ENCODE peak calls at places on chromosomes 2 and 18, in nine cellular contexts. Y is AG10803, W is testis, X is fibroblast of lung, F is IMR-90, V is AG09309, O is tibial artery, B is psoas muscle, G is Peyer's patch. A is an unnamed sample.

GRCh38 chr2:234098675-234099195 is 48.2 kb downstream of the SPP2 start:
- DNase-seq in Y (no peak), W (no peak), X (no peak), F (no peak), V (no peak), O (no peak), B (no peak), G (no peak), A (no peak)

GRCh38 chr2:181959508-181959907 is 26.1 kb upstream of the PPP1R1C start:
- DNase-seq in Y (no peak), W (no peak), X (no peak), F (peak), V (no peak), O (no peak), B (no peak), G (no peak), A (no peak)

GRCh38 chr2:28952806-28953190 is 28.3 kb upstream of the TOGARAM2 start:
- DNase-seq in Y (no peak), W (peak), X (no peak), F (no peak), V (no peak), O (no peak), B (no peak), G (no peak), A (no peak)

GRCh38 chr2:68506170-68506569 is 38.8 kb downstream of the APLF start:
- DNase-seq in Y (no peak), W (no peak), X (no peak), F (no peak), V (no peak), O (no peak), B (no peak), G (no peak), A (no peak)

GRCh38 chr2:78439122-78439521 is 586.4 kb upstream of the REG3G start:
- DNase-seq in Y (no peak), W (no peak), X (no peak), F (no peak), V (no peak), O (no peak), B (no peak), G (no peak), A (no peak)

GRCh38 chr2:174263989-174264388 is 15.7 kb upstream of the OLA1 start:
- DNase-seq in Y (peak), W (no peak), X (peak), F (peak), V (peak), O (no peak), B (no peak), G (no peak), A (no peak)

GRCh38 chr2:27889774-27890145 is 427 bp downstream of the RBKS start:
- DNase-seq in Y (no peak), W (peak), X (no peak), F (no peak), V (no peak), O (peak), B (no peak), G (no peak), A (no peak)

GRCh38 chr18:13455960-13456471 is 237.5 kb downstream of the LDLRAD4 start:
- DNase-seq in Y (no peak), W (no peak), X (no peak), F (no peak), V (no peak), O (peak), B (no peak), G (no peak), A (no peak)

GRCh38 chr2:104599802-104600510 is 254.0 kb upstream of the POU3F3 start:
- DNase-seq in Y (peak), W (no peak), X (no peak), F (no peak), V (no peak), O (no peak), B (no peak), G (no peak), A (peak)

GRCh38 chr2:152664725-152665124 is 52.5 kb downstream of the PRPF40A start:
- DNase-seq in Y (no peak), W (no peak), X (no peak), F (no peak), V (no peak), O (no peak), B (no peak), G (no peak), A (no peak)

GRCh38 chr2:200422532-200423262 is 87.2 kb downstream of the KCTD18 start:
- DNase-seq in Y (no peak), W (no peak), X (no peak), F (no peak), V (no peak), O (no peak), B (no peak), G (no peak), A (no peak)

GRCh38 chr2:71129891-71130324 is at the start of gene MCEE:
- DNase-seq in Y (peak), W (peak), X (peak), F (peak), V (peak), O (peak), B (peak), G (peak), A (peak)

DNA sequence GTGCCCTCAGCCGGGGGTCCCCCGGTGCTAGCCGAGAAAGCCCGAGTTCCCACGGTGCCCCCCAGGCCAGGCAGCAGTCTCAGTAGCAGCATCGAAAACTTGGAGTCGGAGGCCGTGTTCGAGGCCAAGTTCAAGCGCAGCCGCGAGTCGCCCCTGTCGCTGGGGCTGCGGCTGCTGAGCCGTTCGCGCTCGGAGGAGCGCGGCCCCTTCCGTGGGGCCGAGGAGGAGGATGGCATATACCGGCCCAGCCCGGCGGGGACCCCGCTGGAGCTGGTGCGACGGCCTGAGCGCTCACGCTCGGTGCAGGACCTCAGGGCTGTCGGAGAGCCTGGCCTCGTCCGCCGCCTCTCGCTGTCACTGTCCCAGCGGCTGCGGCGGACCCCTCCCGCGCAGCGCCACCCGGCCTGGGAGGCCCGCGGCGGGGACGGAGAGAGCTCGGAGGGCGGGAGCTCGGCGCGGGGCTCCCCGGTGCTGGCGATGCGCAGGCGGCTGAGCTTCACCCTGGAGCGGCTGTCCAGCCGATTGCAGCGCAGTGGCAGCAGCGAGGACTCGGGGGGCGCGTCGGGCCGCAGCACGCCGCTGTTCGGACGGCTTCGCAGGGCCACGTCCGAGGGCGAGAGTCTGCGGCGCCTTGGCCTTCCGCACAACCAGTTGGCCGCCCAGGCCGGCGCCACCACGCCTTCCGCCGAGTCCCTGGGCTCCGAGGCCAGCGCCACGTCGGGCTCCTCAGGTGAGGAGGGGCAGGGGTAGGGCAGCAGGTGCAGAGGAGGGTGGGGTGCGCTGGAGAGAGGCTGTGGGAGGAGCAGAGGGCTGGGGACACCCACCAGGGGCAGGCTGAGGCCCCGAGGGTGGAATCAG is 14.1 kb upstream of the GMPPA start:
- DNase-seq in Y (no peak), W (no peak), X (no peak), F (no peak), V (no peak), O (no peak), B (no peak), G (no peak), A (no peak)
- H3K4me3 ChIP-seq in Y (no peak), W (peak), X (no peak), F (no peak), V (no peak), O (no peak), B (peak), G (peak), A (no peak)

GRCh38 chr2:99067871-99068270 is 73.6 kb upstream of the C2orf15 start:
- DNase-seq in Y (no peak), W (no peak), X (no peak), F (no peak), V (no peak), O (no peak), B (no peak), G (no peak), A (no peak)
- TF ChIP-seq CTCF in Y (no peak), W (no peak), X (no peak), F (no peak), V (no peak), O (no peak), B (no peak), G (no peak), A (no peak)

GRCh38 chr2:98634406-98635092 is 26.2 kb downstream of the UNC50 start:
- DNase-seq in Y (no peak), W (peak), X (peak), F (no peak), V (no peak), O (no peak), B (no peak), G (no peak), A (no peak)
- H3K4me3 ChIP-seq in Y (no peak), W (no peak), X (no peak), F (no peak), V (no peak), O (no peak), B (no peak), G (no peak), A (no peak)

DNA sequence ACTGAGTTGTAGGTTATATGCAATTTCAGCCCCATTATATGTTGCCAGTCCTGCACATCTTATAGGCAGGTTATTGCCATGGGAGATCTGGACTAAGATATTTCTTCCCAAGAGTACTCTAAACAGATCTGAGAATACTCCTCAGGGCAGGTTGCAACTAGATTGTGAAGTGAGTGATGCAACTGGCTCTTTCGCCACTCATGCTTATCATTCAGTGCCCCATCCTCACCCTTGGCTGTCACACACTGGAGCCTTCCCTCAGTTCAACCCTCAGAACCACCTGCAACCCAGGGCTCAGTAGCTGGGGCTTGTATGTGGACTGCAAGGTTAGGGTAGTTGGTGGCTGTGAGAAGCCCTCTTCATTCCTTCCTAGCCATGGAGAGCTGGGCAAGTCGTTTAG is 14.1 kb downstream of the MERTK start:
- DNase-seq in Y (no peak), W (no peak), X (no peak), F (no peak), V (no peak), O (no peak), B (no peak), G (no peak), A (no peak)
- TF ChIP-seq CTCF in Y (no peak), W (no peak), X (no peak), F (no peak), V (no peak), O (no peak), B (no peak), G (no peak), A (no peak)

DNA sequence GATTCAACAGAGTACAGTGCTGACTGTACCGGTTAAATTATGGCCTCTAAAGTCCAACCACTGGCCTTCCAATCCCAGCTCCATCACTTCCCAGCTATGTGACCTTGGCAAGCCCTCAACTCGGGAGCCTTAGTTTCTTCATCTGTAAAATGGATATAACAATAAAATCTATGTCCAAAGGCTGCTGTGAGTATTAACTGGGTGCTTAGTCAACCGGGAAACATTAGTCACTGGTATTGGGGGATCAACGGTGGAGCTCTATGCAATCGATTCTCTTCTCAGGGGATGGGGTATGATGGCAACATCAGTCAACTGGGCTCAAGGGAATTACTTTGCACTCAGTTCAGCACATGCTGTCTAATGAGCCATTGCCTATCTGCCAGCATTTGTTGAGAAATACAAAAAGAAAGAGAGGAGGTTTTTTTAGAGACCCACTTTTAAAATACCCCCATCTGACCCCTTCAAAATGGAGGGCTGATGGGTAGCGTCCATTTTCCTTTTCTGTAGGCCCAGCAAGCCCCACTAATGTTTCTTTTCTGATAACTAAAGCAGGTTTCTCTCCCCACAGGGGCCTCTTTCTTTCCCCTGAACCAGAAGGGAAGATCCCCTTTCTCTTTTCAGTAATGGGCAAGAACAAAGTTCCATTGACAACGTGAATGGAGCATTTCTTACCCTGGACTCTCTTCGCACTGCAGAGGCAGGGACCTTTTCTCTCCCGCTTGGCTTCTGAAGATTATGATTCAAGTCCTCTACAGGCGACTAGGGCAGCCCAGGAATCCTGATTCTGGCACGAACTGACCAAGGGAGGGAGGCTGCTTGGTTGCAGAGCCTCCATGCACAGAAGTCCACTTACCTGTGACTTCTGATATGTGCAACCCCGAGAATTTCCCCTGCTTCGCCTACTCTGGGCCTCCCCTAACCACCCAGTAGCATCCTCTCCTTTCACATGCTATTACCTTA is 8.7 kb upstream of the AGFG1 start:
- DNase-seq in Y (no peak), W (no peak), X (no peak), F (no peak), V (no peak), O (no peak), B (no peak), G (no peak), A (no peak)
- H3K4me3 ChIP-seq in Y (no peak), W (no peak), X (no peak), F (no peak), V (no peak), O (no peak), B (no peak), G (no peak), A (no peak)

GRCh38 chr2:43228341-43228751 is 1.9 kb upstream of the ZFP36L2 start:
- DNase-seq in Y (no peak), W (no peak), X (peak), F (no peak), V (no peak), O (no peak), B (no peak), G (no peak), A (no peak)

GRCh38 chr2:43227830-43228280 is 1.4 kb upstream of the ZFP36L2 start:
- DNase-seq in Y (no peak), W (no peak), X (no peak), F (peak), V (no peak), O (no peak), B (peak), G (no peak), A (no peak)

GRCh38 chr2:43230981-43231827 is 4.8 kb upstream of the ZFP36L2 start:
- DNase-seq in Y (no peak), W (peak), X (no peak), F (no peak), V (no peak), O (no peak), B (no peak), G (no peak), A (no peak)

GRCh38 chr2:43228782-43229659 is 2.6 kb upstream of the ZFP36L2 start:
- DNase-seq in Y (peak), W (no peak), X (no peak), F (no peak), V (no peak), O (no peak), B (no peak), G (no peak), A (no peak)

GRCh38 chr2:43230481-43230880 is 4.1 kb upstream of the ZFP36L2 start:
- DNase-seq in Y (no peak), W (no peak), X (no peak), F (no peak), V (no peak), O (no peak), B (no peak), G (no peak), A (no peak)
- TF ChIP-seq CTCF in Y (no peak), W (no peak), X (no peak), F (no peak), V (no peak), O (no peak), B (no peak), G (no peak), A (no peak)

DNA sequence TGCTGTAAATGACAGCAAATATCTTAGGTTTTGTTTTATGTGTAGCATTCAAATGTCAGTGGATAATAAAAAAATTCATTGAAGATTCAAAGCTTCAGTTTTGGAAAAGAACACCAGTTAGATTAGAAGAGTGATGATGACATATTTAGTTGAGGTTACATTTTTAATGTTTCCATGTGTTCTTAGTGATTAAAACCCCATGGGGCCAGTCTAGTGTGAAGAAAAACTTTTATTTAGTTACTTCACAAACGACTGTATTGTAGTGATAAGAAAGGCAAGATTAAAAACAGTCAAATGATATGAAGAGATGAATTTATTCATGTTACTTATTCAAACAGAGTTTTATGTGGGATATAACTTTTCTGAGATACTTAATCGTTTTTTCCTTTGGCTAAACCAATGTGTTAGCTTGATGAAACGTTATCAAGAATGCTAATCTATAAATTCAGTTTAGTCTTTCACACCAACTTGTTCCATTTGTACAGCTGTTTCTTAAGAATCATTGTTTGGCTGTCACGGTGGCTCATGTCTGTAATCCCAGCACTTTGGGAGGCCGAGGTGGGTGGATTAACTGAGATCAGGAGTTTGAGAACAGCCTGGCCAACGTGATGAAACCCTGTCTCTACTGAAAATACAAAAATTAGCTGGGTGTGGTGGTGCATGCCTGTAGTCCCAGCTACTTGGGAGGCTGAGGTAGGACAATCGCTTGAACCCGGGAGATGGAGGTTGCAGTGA is 11.6 kb downstream of the BMPR2 start:
- DNase-seq in Y (peak), W (no peak), X (no peak), F (no peak), V (no peak), O (no peak), B (no peak), G (no peak), A (no peak)
- H3K4me3 ChIP-seq in Y (no peak), W (no peak), X (no peak), F (no peak), V (no peak), O (no peak), B (no peak), G (no peak), A (no peak)